ENCODE peak calls at places on chromosome X, in five cellular contexts. One of them, this sample, is unnamed.

GRCh38 chrX:10190367-10190766 is 33.6 kb downstream of the CLCN4 start:
- DNase-seq in prostate gland: no peak
- DNase-seq in Panc1: peak
- DNase-seq in psoas muscle: no peak
- DNase-seq in fibroblast of lung: peak
- DNase-seq in this sample: no peak

GRCh38 chrX:114178126-114178525 is 405.8 kb upstream of the HTR2C start:
- DNase-seq in prostate gland: no peak
- DNase-seq in Panc1: no peak
- DNase-seq in psoas muscle: no peak
- DNase-seq in fibroblast of lung: no peak
- DNase-seq in this sample: no peak

GRCh38 chrX:140815868-140816267 is 106.3 kb downstream of the LINC00632 start:
- DNase-seq in prostate gland: no peak
- DNase-seq in Panc1: no peak
- DNase-seq in psoas muscle: no peak
- DNase-seq in fibroblast of lung: peak
- DNase-seq in this sample: no peak

GRCh38 chrX:11944486-11944885 is 186.4 kb downstream of the MSL3 start:
- DNase-seq in prostate gland: no peak
- DNase-seq in Panc1: no peak
- DNase-seq in psoas muscle: no peak
- DNase-seq in fibroblast of lung: peak
- DNase-seq in this sample: no peak

GRCh38 chrX:107700317-107700774 is 72.0 kb downstream of the PRPS1 start:
- DNase-seq in prostate gland: no peak
- DNase-seq in Panc1: no peak
- DNase-seq in psoas muscle: no peak
- DNase-seq in fibroblast of lung: peak
- DNase-seq in this sample: no peak

GRCh38 chrX:149825424-149825823 is 43.7 kb downstream of the MAGEA9 start:
- DNase-seq in prostate gland: no peak
- DNase-seq in Panc1: no peak
- DNase-seq in psoas muscle: no peak
- DNase-seq in fibroblast of lung: no peak
- DNase-seq in this sample: no peak

GRCh38 chrX:124981420-124981819 is 338.3 kb upstream of the TEX13C start:
- DNase-seq in prostate gland: no peak
- DNase-seq in Panc1: no peak
- DNase-seq in psoas muscle: no peak
- DNase-seq in fibroblast of lung: no peak
- DNase-seq in this sample: no peak

GRCh38 chrX:128714425-128714824 is 662.2 kb upstream of the ACTRT1 start:
- DNase-seq in prostate gland: no peak
- DNase-seq in Panc1: no peak
- DNase-seq in psoas muscle: no peak
- DNase-seq in fibroblast of lung: no peak
- DNase-seq in this sample: no peak

GRCh38 chrX:120741452-120741851 is 111.6 kb upstream of the C1GALT1C1 start:
- DNase-seq in prostate gland: no peak
- DNase-seq in Panc1: no peak
- DNase-seq in psoas muscle: no peak
- DNase-seq in fibroblast of lung: no peak
- DNase-seq in this sample: no peak

GRCh38 chrX:50081282-50081955 is 119.4 kb downstream of the AKAP4 start:
- DNase-seq in prostate gland: peak
- DNase-seq in Panc1: no peak
- DNase-seq in psoas muscle: peak
- DNase-seq in fibroblast of lung: peak
- DNase-seq in this sample: peak

GRCh38 chrX:16433021-16433420 is 216.9 kb upstream of the S100G start:
- DNase-seq in prostate gland: no peak
- DNase-seq in Panc1: no peak
- DNase-seq in psoas muscle: no peak
- DNase-seq in fibroblast of lung: no peak
- DNase-seq in this sample: no peak

DNA sequence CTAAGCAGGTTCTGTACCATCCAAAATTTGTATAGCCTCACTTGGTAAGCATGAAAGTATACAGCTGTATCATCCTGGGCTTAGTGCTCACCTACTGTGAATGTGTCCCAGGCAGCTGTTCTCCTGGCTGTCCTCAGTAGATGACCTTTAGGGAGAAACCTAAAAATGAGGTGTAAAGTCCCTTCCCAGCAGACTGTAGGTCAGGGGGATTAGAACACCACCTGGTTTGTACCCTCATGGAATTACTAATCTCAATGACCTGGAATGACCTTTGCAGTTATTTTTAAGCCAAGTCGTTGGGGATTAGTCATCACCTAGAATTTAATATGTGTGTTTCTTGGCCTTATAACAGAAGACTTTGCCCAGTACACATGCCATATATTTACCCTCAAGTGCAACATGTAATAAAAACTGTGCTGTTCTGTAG is 39.1 kb upstream of the MBTPS2 start:
- DNase-seq in prostate gland: peak
- DNase-seq in Panc1: no peak
- DNase-seq in psoas muscle: no peak
- DNase-seq in fibroblast of lung: peak
- DNase-seq in this sample: no peak
- H3K27ac ChIP-seq in prostate gland: no peak
- H3K27ac ChIP-seq in Panc1: peak
- H3K27ac ChIP-seq in psoas muscle: peak
- H3K27ac ChIP-seq in fibroblast of lung: no peak
- H3K27ac ChIP-seq in this sample: no peak

GRCh38 chrX:51804741-51805140 is 61.5 kb downstream of the GSPT2 start:
- DNase-seq in prostate gland: no peak
- DNase-seq in Panc1: no peak
- DNase-seq in psoas muscle: no peak
- DNase-seq in fibroblast of lung: no peak
- DNase-seq in this sample: no peak
- TF ChIP-seq CTCF in prostate gland: no peak
- TF ChIP-seq CTCF in Panc1: peak
- TF ChIP-seq CTCF in psoas muscle: peak
- TF ChIP-seq CTCF in fibroblast of lung: peak
- TF ChIP-seq CTCF in this sample: no peak

GRCh38 chrX:634306-634958 is 3.8 kb downstream of the SHOX start:
- DNase-seq in prostate gland: no peak
- DNase-seq in Panc1: no peak
- DNase-seq in psoas muscle: no peak
- DNase-seq in fibroblast of lung: no peak
- DNase-seq in this sample: no peak
- H3K4me3 ChIP-seq in prostate gland: no peak
- H3K4me3 ChIP-seq in Panc1: no peak
- H3K4me3 ChIP-seq in psoas muscle: no peak
- H3K4me3 ChIP-seq in fibroblast of lung: no peak
- H3K4me3 ChIP-seq in this sample: no peak

GRCh38 chrX:153921070-153921469 is 5.0 kb downstream of the ARHGAP4 start:
- DNase-seq in prostate gland: no peak
- DNase-seq in Panc1: no peak
- DNase-seq in psoas muscle: no peak
- DNase-seq in fibroblast of lung: no peak
- DNase-seq in this sample: peak

GRCh38 chrX:153922286-153922573 is 3.8 kb downstream of the ARHGAP4 start:
- DNase-seq in prostate gland: no peak
- DNase-seq in Panc1: no peak
- DNase-seq in psoas muscle: no peak
- DNase-seq in fibroblast of lung: no peak
- DNase-seq in this sample: no peak

GRCh38 chrX:153922932-153923857 is 2.9 kb downstream of the ARHGAP4 start:
- DNase-seq in prostate gland: peak
- DNase-seq in Panc1: no peak
- DNase-seq in psoas muscle: peak
- DNase-seq in fibroblast of lung: peak
- DNase-seq in this sample: peak

GRCh38 chrX:153920546-153920945 is 5.5 kb downstream of the ARHGAP4 start:
- DNase-seq in prostate gland: no peak
- DNase-seq in Panc1: no peak
- DNase-seq in psoas muscle: no peak
- DNase-seq in fibroblast of lung: no peak
- DNase-seq in this sample: peak

DNA sequence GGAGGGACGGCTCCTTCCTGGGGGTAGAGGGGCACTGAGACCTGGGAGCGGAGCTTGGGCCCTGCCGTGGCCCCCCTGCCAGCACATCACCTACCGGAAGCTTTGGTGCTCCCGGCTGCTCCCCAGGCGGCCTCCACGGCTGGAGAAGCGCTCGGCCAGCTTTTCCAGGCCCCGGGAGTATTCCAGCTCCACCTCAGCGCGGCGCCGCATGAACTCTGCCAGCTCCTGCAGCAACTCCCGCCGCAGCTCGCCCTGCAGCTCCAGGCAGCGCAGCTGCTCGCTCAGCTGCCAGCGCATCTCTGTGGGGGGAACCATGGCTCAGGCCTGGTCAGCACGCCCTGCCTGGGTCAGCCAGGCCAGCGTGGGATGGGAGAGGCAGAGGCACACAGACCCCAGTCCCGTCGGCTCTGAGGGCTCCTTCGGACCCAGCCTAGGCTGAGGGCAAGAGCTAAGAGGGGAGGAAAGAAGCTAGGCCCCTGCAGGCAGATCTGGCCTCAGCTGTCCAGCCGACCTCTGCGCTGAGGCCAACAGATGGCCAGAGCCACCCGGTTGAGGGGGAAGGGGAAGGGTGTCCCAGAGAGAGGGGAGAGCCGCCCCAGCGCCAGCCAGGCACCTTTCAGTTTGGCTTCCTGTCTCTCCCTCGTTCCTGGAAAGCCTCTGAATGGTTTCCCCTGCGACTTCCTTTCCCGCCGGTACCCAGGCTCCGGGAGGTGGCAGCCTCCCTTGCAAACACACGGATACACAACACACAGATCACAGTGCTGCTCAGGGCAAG is 4.4 kb downstream of the ARHGAP4 start:
- DNase-seq in prostate gland: no peak
- DNase-seq in Panc1: no peak
- DNase-seq in psoas muscle: no peak
- DNase-seq in fibroblast of lung: no peak
- DNase-seq in this sample: peak
- H3K27ac ChIP-seq in prostate gland: no peak
- H3K27ac ChIP-seq in Panc1: no peak
- H3K27ac ChIP-seq in psoas muscle: no peak
- H3K27ac ChIP-seq in fibroblast of lung: no peak
- H3K27ac ChIP-seq in this sample: peak

DNA sequence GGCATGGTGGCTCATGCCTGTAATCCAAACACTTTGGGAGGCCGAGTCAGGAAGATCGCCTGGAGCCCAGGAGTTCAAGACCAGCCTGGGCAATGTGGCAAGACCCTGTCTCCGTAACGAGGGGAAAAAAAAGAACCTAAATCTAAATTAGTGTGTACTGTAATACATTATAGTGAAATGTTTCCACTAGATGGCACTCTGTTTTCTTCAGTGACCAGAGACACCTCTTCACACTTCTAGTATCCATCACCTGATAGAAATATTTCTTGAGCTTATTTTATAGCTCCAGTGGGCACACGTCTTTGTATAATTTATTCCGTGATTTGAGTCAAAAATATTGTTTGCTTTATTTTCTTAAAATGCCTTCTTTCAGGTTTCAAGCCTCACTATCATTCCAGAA is 600.9 kb upstream of the DIPK2B start:
- DNase-seq in prostate gland: no peak
- DNase-seq in Panc1: no peak
- DNase-seq in psoas muscle: no peak
- DNase-seq in fibroblast of lung: peak
- DNase-seq in this sample: no peak
- TF ChIP-seq CTCF in prostate gland: peak
- TF ChIP-seq CTCF in Panc1: peak
- TF ChIP-seq CTCF in psoas muscle: peak
- TF ChIP-seq CTCF in fibroblast of lung: peak
- TF ChIP-seq CTCF in this sample: peak

GRCh38 chrX:36963069-36963808 is 44.9 kb upstream of the FAM47C start:
- DNase-seq in prostate gland: no peak
- DNase-seq in Panc1: no peak
- DNase-seq in psoas muscle: no peak
- DNase-seq in fibroblast of lung: no peak
- DNase-seq in this sample: no peak

GRCh38 chrX:36961590-36961989 is 46.6 kb upstream of the FAM47C start:
- DNase-seq in prostate gland: no peak
- DNase-seq in Panc1: no peak
- DNase-seq in psoas muscle: no peak
- DNase-seq in fibroblast of lung: no peak
- DNase-seq in this sample: no peak

DNA sequence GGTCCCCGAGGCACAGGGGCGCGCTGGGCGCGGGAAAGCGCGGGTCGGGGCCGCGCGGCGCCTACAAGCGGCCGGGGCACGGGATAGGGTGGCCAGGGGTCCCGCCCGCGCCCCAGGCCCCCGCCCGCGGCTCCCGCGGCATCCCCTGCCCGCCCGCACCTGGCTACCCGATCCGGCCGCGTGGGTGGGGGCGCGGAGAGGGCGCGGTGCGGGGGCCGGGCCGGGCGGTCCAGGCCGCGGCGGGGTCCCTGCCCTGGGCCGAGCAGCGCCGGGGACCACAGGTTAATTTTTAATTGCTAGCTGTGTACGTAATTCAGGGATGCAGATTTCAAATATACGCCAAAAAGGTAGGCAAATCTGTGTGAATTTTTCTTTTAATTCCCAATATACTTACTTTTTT is 44.3 kb upstream of the FAM47C start:
- DNase-seq in prostate gland: no peak
- DNase-seq in Panc1: no peak
- DNase-seq in psoas muscle: no peak
- DNase-seq in fibroblast of lung: no peak
- DNase-seq in this sample: no peak
- H3K4me3 ChIP-seq in prostate gland: peak
- H3K4me3 ChIP-seq in Panc1: no peak
- H3K4me3 ChIP-seq in psoas muscle: no peak
- H3K4me3 ChIP-seq in fibroblast of lung: no peak
- H3K4me3 ChIP-seq in this sample: no peak